ENCODE peak calls at places on chromosomes 11 and 22, in eight cellular contexts. One of them, this sample, is unnamed.

GRCh38 chr11:75969626-75970308 is 154.8 kb downstream of the UVRAG start:
- DNase-seq in left ventricle myocardium inferior: no peak
- DNase-seq in Caki2: no peak
- DNase-seq in GOT3: no peak
- DNase-seq in activated CD4-positive, alpha-beta T cell treated with anti-CD3 and anti-CD28 coated beads, Interleukin-2, amount 50 U/mL, for 1 hour: no peak
- DNase-seq in stimulated activated CD4-positive, alpha-beta T cell treated with anti-CD3 and anti-CD28 coated beads, Interleukin-1b, Interleukin-23, amount 100 ng/mL, for 4 hours: no peak
- DNase-seq in fibroblast of villous mesenchyme: peak
- DNase-seq in NCI-H187: no peak
- DNase-seq in this sample: no peak

GRCh38 chr11:118997627-118998387 is at the start of gene CENATAC:
- DNase-seq in left ventricle myocardium inferior: peak
- DNase-seq in Caki2: peak
- DNase-seq in GOT3: peak
- DNase-seq in activated CD4-positive, alpha-beta T cell treated with anti-CD3 and anti-CD28 coated beads, Interleukin-2, amount 50 U/mL, for 1 hour: peak
- DNase-seq in stimulated activated CD4-positive, alpha-beta T cell treated with anti-CD3 and anti-CD28 coated beads, Interleukin-1b, Interleukin-23, amount 100 ng/mL, for 4 hours: peak
- DNase-seq in fibroblast of villous mesenchyme: peak
- DNase-seq in NCI-H187: peak
- DNase-seq in this sample: peak

GRCh38 chr11:9664276-9665171 is 647 bp downstream of the SWAP70 start:
- DNase-seq in left ventricle myocardium inferior: peak
- DNase-seq in Caki2: peak
- DNase-seq in GOT3: peak
- DNase-seq in activated CD4-positive, alpha-beta T cell treated with anti-CD3 and anti-CD28 coated beads, Interleukin-2, amount 50 U/mL, for 1 hour: peak
- DNase-seq in stimulated activated CD4-positive, alpha-beta T cell treated with anti-CD3 and anti-CD28 coated beads, Interleukin-1b, Interleukin-23, amount 100 ng/mL, for 4 hours: peak
- DNase-seq in fibroblast of villous mesenchyme: peak
- DNase-seq in NCI-H187: no peak
- DNase-seq in this sample: peak

GRCh38 chr11:1335811-1336761 is 26.7 kb upstream of the TOLLIP start:
- DNase-seq in left ventricle myocardium inferior: peak
- DNase-seq in Caki2: peak
- DNase-seq in GOT3: no peak
- DNase-seq in activated CD4-positive, alpha-beta T cell treated with anti-CD3 and anti-CD28 coated beads, Interleukin-2, amount 50 U/mL, for 1 hour: peak
- DNase-seq in stimulated activated CD4-positive, alpha-beta T cell treated with anti-CD3 and anti-CD28 coated beads, Interleukin-1b, Interleukin-23, amount 100 ng/mL, for 4 hours: peak
- DNase-seq in fibroblast of villous mesenchyme: peak
- DNase-seq in NCI-H187: no peak
- DNase-seq in this sample: peak

GRCh38 chr11:197741-198235 is 4.9 kb downstream of the SCGB1C1 start:
- DNase-seq in left ventricle myocardium inferior: no peak
- DNase-seq in Caki2: no peak
- DNase-seq in GOT3: no peak
- DNase-seq in activated CD4-positive, alpha-beta T cell treated with anti-CD3 and anti-CD28 coated beads, Interleukin-2, amount 50 U/mL, for 1 hour: no peak
- DNase-seq in stimulated activated CD4-positive, alpha-beta T cell treated with anti-CD3 and anti-CD28 coated beads, Interleukin-1b, Interleukin-23, amount 100 ng/mL, for 4 hours: no peak
- DNase-seq in fibroblast of villous mesenchyme: no peak
- DNase-seq in NCI-H187: no peak
- DNase-seq in this sample: no peak

GRCh38 chr22:45445031-45445710 is 31.7 kb downstream of the RIBC2 start:
- DNase-seq in left ventricle myocardium inferior: no peak
- DNase-seq in Caki2: no peak
- DNase-seq in GOT3: no peak
- DNase-seq in activated CD4-positive, alpha-beta T cell treated with anti-CD3 and anti-CD28 coated beads, Interleukin-2, amount 50 U/mL, for 1 hour: no peak
- DNase-seq in stimulated activated CD4-positive, alpha-beta T cell treated with anti-CD3 and anti-CD28 coated beads, Interleukin-1b, Interleukin-23, amount 100 ng/mL, for 4 hours: no peak
- DNase-seq in fibroblast of villous mesenchyme: no peak
- DNase-seq in NCI-H187: no peak
- DNase-seq in this sample: no peak

GRCh38 chr11:11070976-11071375 is 213.1 kb upstream of the ZBED5 start:
- DNase-seq in left ventricle myocardium inferior: no peak
- DNase-seq in Caki2: no peak
- DNase-seq in GOT3: no peak
- DNase-seq in activated CD4-positive, alpha-beta T cell treated with anti-CD3 and anti-CD28 coated beads, Interleukin-2, amount 50 U/mL, for 1 hour: no peak
- DNase-seq in stimulated activated CD4-positive, alpha-beta T cell treated with anti-CD3 and anti-CD28 coated beads, Interleukin-1b, Interleukin-23, amount 100 ng/mL, for 4 hours: no peak
- DNase-seq in fibroblast of villous mesenchyme: no peak
- DNase-seq in NCI-H187: no peak
- DNase-seq in this sample: no peak

GRCh38 chr11:102760355-102761035 is 19.9 kb downstream of the MMP10 start:
- DNase-seq in left ventricle myocardium inferior: no peak
- DNase-seq in Caki2: peak
- DNase-seq in GOT3: no peak
- DNase-seq in activated CD4-positive, alpha-beta T cell treated with anti-CD3 and anti-CD28 coated beads, Interleukin-2, amount 50 U/mL, for 1 hour: no peak
- DNase-seq in stimulated activated CD4-positive, alpha-beta T cell treated with anti-CD3 and anti-CD28 coated beads, Interleukin-1b, Interleukin-23, amount 100 ng/mL, for 4 hours: no peak
- DNase-seq in fibroblast of villous mesenchyme: peak
- DNase-seq in NCI-H187: no peak
- DNase-seq in this sample: no peak

This sample was measured in mucosa of descending colon.